ENCODE peak calls at places on chromosomes 5 and 9, in eight cellular contexts. W is ovary, N is stomach, U is HCT116, Z is A549, M is IMR-90, T is body of pancreas, V is HepG2. C is an unnamed sample.

GRCh38 chr5:59838989-59839388 is 54.5 kb downstream of the PDE4D start:
- DNase-seq in V (no peak), W (no peak), Z (no peak), T (no peak), N (no peak), M (no peak), U (no peak), C (no peak)

GRCh38 chr5:137146402-137146889 is 352.7 kb downstream of the SPOCK1 start:
- DNase-seq in N (no peak), Z (peak), T (peak), V (no peak), U (peak), W (no peak), M (peak), C (no peak)

GRCh38 chr9:9893837-9894236 is 719.0 kb downstream of the PTPRD start:
- DNase-seq in W (no peak), T (no peak), N (no peak), Z (no peak), V (no peak), U (no peak), M (no peak), C (no peak)

GRCh38 chr9:136532799-136533774 is 12.8 kb downstream of the NOTCH1 start:
- DNase-seq in V (no peak), U (no peak), N (no peak), T (no peak), M (no peak), W (no peak), Z (no peak), C (no peak)

GRCh38 chr9:97293207-97293721 is 14.2 kb upstream of the CCDC180 start:
- DNase-seq in U (no peak), M (peak), T (peak), V (peak), W (no peak), Z (no peak), N (no peak), C (no peak)

GRCh38 chr9:131776473-131776872 is 36.6 kb upstream of the RAPGEF1 start:
- DNase-seq in M (peak), T (no peak), N (no peak), Z (peak), U (peak), V (peak), W (no peak), C (peak)

GRCh38 chr5:54518146-54519082 is 855 bp downstream of the SNX18 start:
- DNase-seq in W (peak), M (peak), U (no peak), N (peak), V (no peak), T (peak), Z (peak), C (peak)

GRCh38 chr5:109965634-109966033 is 275.9 kb downstream of the MAN2A1 start:
- DNase-seq in V (no peak), U (no peak), N (no peak), W (no peak), M (no peak), Z (no peak), T (no peak), C (no peak)

GRCh38 chr5:176394881-176395675 is 6.5 kb downstream of the HIGD2A start:
- DNase-seq in V (no peak), N (no peak), M (peak), W (peak), Z (no peak), U (no peak), T (no peak), C (no peak)

GRCh38 chr5:122547219-122547618 is 227.7 kb upstream of the SNX2 start:
- DNase-seq in V (no peak), Z (no peak), N (no peak), U (no peak), W (no peak), T (no peak), M (no peak), C (no peak)

DNA sequence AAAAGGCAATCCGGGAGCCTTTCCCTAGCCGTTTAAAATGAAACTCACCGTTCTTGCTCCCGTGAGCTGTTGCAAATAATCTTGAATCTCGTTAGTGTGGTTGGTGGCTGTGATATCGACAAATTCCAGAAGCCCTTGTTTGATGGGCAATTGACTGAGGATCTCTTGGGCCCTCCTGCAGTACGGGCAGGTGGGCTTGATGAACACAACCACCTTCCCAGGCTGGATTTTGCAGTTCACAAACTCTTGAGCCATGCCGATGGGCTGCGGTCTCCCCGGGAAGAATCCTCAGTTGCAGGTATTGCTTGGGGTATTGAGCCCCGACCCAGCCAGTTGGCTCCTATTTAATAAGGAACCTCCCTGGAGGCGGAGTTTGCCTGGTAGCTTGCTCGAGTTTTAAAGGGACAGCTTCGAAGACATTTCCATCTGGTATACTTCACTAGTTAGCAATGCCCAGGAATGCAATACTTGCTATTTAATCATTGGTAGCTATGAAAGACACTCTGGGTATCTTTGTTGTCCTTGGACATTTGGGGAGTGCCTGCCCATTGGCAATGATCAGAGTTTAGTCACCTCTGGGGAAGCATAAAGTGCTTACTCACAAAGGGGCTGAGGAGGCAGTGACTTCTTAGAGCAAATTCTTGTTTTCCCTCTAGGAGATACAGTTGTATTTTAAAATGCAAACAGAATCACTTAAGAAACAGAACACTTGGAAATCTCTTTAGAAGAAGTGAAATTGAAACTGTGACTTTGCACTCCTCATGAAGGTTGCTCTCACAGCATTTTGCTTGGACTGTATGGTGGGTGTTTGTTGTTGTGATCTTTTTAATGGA is at the start of gene GLRX:
- DNase-seq in Z (peak), M (peak), W (peak), U (peak), T (peak), N (peak), V (peak), C (peak)
- TF ChIP-seq POLR2A in Z (peak), M (peak), W (no peak), U (no peak), T (peak), N (no peak), V (peak), C (peak)

GRCh38 chr9:128098017-128098935 is 29.3 kb downstream of the PTGES2 start:
- DNase-seq in U (peak), V (peak), Z (peak), W (peak), T (peak), M (peak), N (peak), C (peak)
- TF ChIP-seq POLR2A in U (no peak), V (peak), Z (peak), W (peak), T (peak), M (peak), N (peak), C (peak)

DNA sequence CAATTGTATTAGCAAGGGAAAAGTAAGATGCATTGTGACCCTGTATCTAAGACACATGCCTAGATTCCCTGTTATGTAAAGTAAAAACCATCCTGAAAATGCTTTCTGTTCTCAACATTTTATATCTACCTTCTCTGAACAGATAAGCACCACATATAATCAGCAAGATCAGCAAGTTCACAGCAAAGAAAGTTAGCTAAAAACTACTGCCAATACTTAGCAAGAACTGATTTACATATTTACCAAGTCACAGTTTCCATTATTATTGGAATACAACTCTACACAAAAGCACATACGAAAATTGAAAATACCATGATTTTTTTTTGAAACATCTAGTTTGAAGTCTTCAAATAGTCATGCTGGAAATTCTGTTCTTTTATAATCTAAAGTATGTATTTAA is 1118.1 kb downstream of the TAF11L14 start:
- DNase-seq in W (no peak), U (no peak), M (no peak), V (no peak), Z (no peak), N (no peak), T (no peak), C (no peak)
- TF ChIP-seq POLR2A in W (no peak), U (no peak), M (no peak), V (no peak), Z (no peak), N (no peak), T (no peak), C (no peak)

GRCh38 chr5:139285651-139286392 is 7.7 kb upstream of the MATR3 start:
- DNase-seq in Z (no peak), U (no peak), N (no peak), V (no peak), M (no peak), T (no peak), W (no peak), C (no peak)
- TF ChIP-seq POLR2A in Z (no peak), U (no peak), N (no peak), V (peak), M (no peak), T (no peak), W (no peak), C (peak)

GRCh38 chr5:134370871-134371833 is at the start of gene UBE2B:
- DNase-seq in M (peak), W (peak), Z (peak), T (peak), N (peak), V (peak), U (peak), C (peak)
- TF ChIP-seq POLR2A in M (peak), W (peak), Z (no peak), T (peak), N (peak), V (peak), U (peak), C (peak)

GRCh38 chr5:179858586-179859427 is at the start of gene MRNIP:
- DNase-seq in T (peak), M (peak), U (peak), V (peak), Z (peak), W (peak), N (peak), C (peak)
- TF ChIP-seq POLR2A in T (peak), M (peak), U (peak), V (peak), Z (peak), W (peak), N (peak), C (peak)

DNA sequence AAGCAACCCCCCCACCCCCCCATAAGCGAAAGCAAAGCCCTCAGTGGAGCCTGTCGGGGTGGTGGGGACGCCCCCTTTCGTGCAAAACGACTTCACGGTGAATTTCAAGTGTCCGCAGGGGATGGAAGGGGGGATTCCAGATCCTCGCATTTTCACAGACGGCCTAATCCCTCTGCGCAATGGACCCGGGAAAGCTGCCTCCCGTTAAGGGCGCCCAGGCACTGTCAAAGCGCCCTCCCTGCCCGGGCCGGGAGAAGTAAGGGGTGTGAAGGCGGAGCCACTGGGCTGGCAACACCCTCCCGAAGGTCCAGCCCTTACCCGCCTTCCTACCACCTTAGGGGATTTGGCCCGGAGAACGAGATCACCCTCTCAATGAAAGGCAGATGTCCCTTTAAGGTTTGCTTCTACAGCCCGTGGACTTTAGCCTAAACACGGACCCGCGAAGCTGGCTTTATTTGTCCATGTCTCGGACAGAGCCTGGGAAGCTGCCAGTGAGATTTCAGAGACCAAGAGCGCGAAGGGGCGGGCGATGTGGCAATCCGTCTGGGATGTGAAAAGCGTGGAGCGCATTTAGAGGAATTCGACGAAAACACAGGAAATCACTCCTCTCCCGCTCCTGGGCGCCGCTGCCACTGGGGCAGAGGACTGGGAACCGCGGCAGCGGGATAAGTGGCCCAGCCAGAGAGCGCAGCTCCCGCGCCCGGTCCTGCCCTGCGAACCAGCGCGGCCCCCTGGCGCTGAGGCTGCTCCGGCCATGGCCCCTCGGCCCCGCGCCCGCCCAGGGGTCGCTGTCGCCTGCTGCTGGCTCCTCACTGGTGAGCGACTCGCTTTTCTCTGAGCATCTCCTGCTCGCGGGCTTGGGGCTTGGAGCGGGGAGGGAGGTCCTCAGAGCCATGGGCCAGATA is at the start of the genes ITGA1 and PELO:
- DNase-seq in W (peak), M (peak), U (peak), V (peak), N (peak), T (peak), Z (peak), C (peak)
- TF ChIP-seq POLR2A in W (peak), M (no peak), U (no peak), V (peak), N (no peak), T (peak), Z (no peak), C (no peak)

C was measured in erythroblast.